ENCODE peak calls at places on chromosomes 7 and 10, in five cellular contexts. One of them, this sample, is unnamed. For H3K27me3, the result is how much of the 10 kb centered on the place peaks cover.

GRCh38 chr7:84200859-84201258 is 6.3 kb upstream of the SEMA3A start:
- DNase-seq in ascending aorta: no peak
- DNase-seq in body of pancreas: no peak
- DNase-seq in gastrocnemius medialis: no peak
- DNase-seq in upper lobe of right lung: no peak
- DNase-seq in this sample: no peak

GRCh38 chr10:48934672-48935071 is 5.0 kb downstream of the LRRC18 start:
- DNase-seq in ascending aorta: no peak
- DNase-seq in body of pancreas: no peak
- DNase-seq in gastrocnemius medialis: no peak
- DNase-seq in upper lobe of right lung: no peak
- DNase-seq in this sample: no peak

GRCh38 chr10:80453715-80454525 is at the start of gene TSPAN14:
- DNase-seq in ascending aorta: peak
- DNase-seq in body of pancreas: peak
- DNase-seq in gastrocnemius medialis: peak
- DNase-seq in upper lobe of right lung: peak
- DNase-seq in this sample: peak

GRCh38 chr10:103835121-103836045 is 20.0 kb downstream of the SH3PXD2A start:
- DNase-seq in ascending aorta: no peak
- DNase-seq in body of pancreas: peak
- DNase-seq in gastrocnemius medialis: no peak
- DNase-seq in upper lobe of right lung: no peak
- DNase-seq in this sample: no peak

GRCh38 chr10:113059001-113059780 is 109.1 kb downstream of the TCF7L2 start:
- DNase-seq in ascending aorta: no peak
- DNase-seq in body of pancreas: no peak
- DNase-seq in gastrocnemius medialis: no peak
- DNase-seq in upper lobe of right lung: no peak
- DNase-seq in this sample: peak

GRCh38 chr10:54065106-54065505 is 735.9 kb downstream of the PCDH15 start:
- DNase-seq in ascending aorta: no peak
- DNase-seq in body of pancreas: no peak
- DNase-seq in gastrocnemius medialis: no peak
- DNase-seq in upper lobe of right lung: no peak
- DNase-seq in this sample: no peak

GRCh38 chr7:157657741-157658740 is 321.2 kb downstream of the DNAJB6 start:
- DNase-seq in ascending aorta: no peak
- DNase-seq in body of pancreas: no peak
- DNase-seq in gastrocnemius medialis: no peak
- DNase-seq in upper lobe of right lung: peak
- DNase-seq in this sample: no peak

GRCh38 chr10:57579926-57580325 is 687.8 kb downstream of the IPMK start:
- DNase-seq in ascending aorta: no peak
- DNase-seq in body of pancreas: no peak
- DNase-seq in gastrocnemius medialis: no peak
- DNase-seq in upper lobe of right lung: no peak
- DNase-seq in this sample: peak

GRCh38 chr7:91880413-91881241 is at the start of gene MTERF1:
- DNase-seq in ascending aorta: peak
- DNase-seq in body of pancreas: peak
- DNase-seq in gastrocnemius medialis: peak
- DNase-seq in upper lobe of right lung: peak
- DNase-seq in this sample: peak

GRCh38 chr7:116122972-116123595 is 87.3 kb upstream of the TES start:
- DNase-seq in ascending aorta: no peak
- DNase-seq in body of pancreas: peak
- DNase-seq in gastrocnemius medialis: no peak
- DNase-seq in upper lobe of right lung: no peak
- DNase-seq in this sample: peak

GRCh38 chr7:108431099-108431498 is 25.1 kb downstream of the NRCAM start:
- DNase-seq in ascending aorta: no peak
- DNase-seq in body of pancreas: no peak
- DNase-seq in gastrocnemius medialis: no peak
- DNase-seq in upper lobe of right lung: no peak
- DNase-seq in this sample: no peak

GRCh38 chr10:25261571-25261970 is 86.8 kb downstream of the GPR158 start:
- DNase-seq in ascending aorta: no peak
- DNase-seq in body of pancreas: no peak
- DNase-seq in gastrocnemius medialis: no peak
- DNase-seq in upper lobe of right lung: no peak
- DNase-seq in this sample: no peak

GRCh38 chr7:142455392-142455791 is 197.5 kb upstream of the PRSS58 start:
- DNase-seq in ascending aorta: no peak
- DNase-seq in body of pancreas: no peak
- DNase-seq in gastrocnemius medialis: no peak
- DNase-seq in upper lobe of right lung: no peak
- DNase-seq in this sample: no peak

GRCh38 chr7:92629779-92630178 is 39.6 kb upstream of the FAM133B start:
- DNase-seq in ascending aorta: no peak
- DNase-seq in body of pancreas: no peak
- DNase-seq in gastrocnemius medialis: no peak
- DNase-seq in upper lobe of right lung: no peak
- DNase-seq in this sample: no peak

GRCh38 chr7:102433319-102434038 is at the start of gene ORAI2:
- DNase-seq in ascending aorta: no peak
- DNase-seq in body of pancreas: peak
- DNase-seq in gastrocnemius medialis: peak
- DNase-seq in upper lobe of right lung: peak
- DNase-seq in this sample: peak

GRCh38 chr7:5450549-5451327 is 27.1 kb upstream of the TNRC18 start:
- DNase-seq in ascending aorta: no peak
- DNase-seq in body of pancreas: peak
- DNase-seq in gastrocnemius medialis: no peak
- DNase-seq in upper lobe of right lung: peak
- DNase-seq in this sample: peak

GRCh38 chr7:15503603-15504280 is 58.1 kb downstream of the AGMO start:
- DNase-seq in ascending aorta: no peak
- DNase-seq in body of pancreas: no peak
- DNase-seq in gastrocnemius medialis: no peak
- DNase-seq in upper lobe of right lung: no peak
- DNase-seq in this sample: peak

GRCh38 chr10:114486938-114487814 is 82.9 kb upstream of the AFAP1L2 start:
- DNase-seq in ascending aorta: no peak
- DNase-seq in body of pancreas: no peak
- DNase-seq in gastrocnemius medialis: no peak
- DNase-seq in upper lobe of right lung: no peak
- DNase-seq in this sample: no peak

GRCh38 chr7:106542550-106543220 is 118.3 kb downstream of the CCDC71L start:
- DNase-seq in ascending aorta: no peak
- DNase-seq in body of pancreas: peak
- DNase-seq in gastrocnemius medialis: no peak
- DNase-seq in upper lobe of right lung: no peak
- DNase-seq in this sample: peak

GRCh38 chr10:102611514-102612095 is 32.7 kb upstream of the TRIM8 start:
- DNase-seq in ascending aorta: no peak
- DNase-seq in body of pancreas: no peak
- DNase-seq in gastrocnemius medialis: no peak
- DNase-seq in upper lobe of right lung: no peak
- DNase-seq in this sample: no peak

GRCh38 chr10:110355922-110356627 is 51.4 kb upstream of the SMNDC1 start:
- DNase-seq in ascending aorta: no peak
- DNase-seq in body of pancreas: no peak
- DNase-seq in gastrocnemius medialis: no peak
- DNase-seq in upper lobe of right lung: no peak
- DNase-seq in this sample: no peak

GRCh38 chr7:22671177-22671879 is 55.7 kb upstream of the IL6 start:
- DNase-seq in ascending aorta: no peak
- DNase-seq in body of pancreas: no peak
- DNase-seq in gastrocnemius medialis: no peak
- DNase-seq in upper lobe of right lung: no peak
- DNase-seq in this sample: no peak

GRCh38 chr10:75417522-75417927 is 13.9 kb upstream of the LRMDA start:
- DNase-seq in ascending aorta: no peak
- DNase-seq in body of pancreas: no peak
- DNase-seq in gastrocnemius medialis: no peak
- DNase-seq in upper lobe of right lung: peak
- DNase-seq in this sample: no peak
- H3K27me3 ChIP-seq in ascending aorta: under half
- H3K27me3 ChIP-seq in body of pancreas: under half
- H3K27me3 ChIP-seq in gastrocnemius medialis: under half
- H3K27me3 ChIP-seq in upper lobe of right lung: under half
- H3K27me3 ChIP-seq in this sample: half or more

GRCh38 chr7:130740617-130741016 is 6.6 kb upstream of the KLF14 start:
- DNase-seq in ascending aorta: no peak
- DNase-seq in body of pancreas: no peak
- DNase-seq in gastrocnemius medialis: no peak
- DNase-seq in upper lobe of right lung: no peak
- DNase-seq in this sample: no peak
- H3K27me3 ChIP-seq in ascending aorta: under half
- H3K27me3 ChIP-seq in body of pancreas: under half
- H3K27me3 ChIP-seq in gastrocnemius medialis: under half
- H3K27me3 ChIP-seq in upper lobe of right lung: half or more
- H3K27me3 ChIP-seq in this sample: half or more

DNA sequence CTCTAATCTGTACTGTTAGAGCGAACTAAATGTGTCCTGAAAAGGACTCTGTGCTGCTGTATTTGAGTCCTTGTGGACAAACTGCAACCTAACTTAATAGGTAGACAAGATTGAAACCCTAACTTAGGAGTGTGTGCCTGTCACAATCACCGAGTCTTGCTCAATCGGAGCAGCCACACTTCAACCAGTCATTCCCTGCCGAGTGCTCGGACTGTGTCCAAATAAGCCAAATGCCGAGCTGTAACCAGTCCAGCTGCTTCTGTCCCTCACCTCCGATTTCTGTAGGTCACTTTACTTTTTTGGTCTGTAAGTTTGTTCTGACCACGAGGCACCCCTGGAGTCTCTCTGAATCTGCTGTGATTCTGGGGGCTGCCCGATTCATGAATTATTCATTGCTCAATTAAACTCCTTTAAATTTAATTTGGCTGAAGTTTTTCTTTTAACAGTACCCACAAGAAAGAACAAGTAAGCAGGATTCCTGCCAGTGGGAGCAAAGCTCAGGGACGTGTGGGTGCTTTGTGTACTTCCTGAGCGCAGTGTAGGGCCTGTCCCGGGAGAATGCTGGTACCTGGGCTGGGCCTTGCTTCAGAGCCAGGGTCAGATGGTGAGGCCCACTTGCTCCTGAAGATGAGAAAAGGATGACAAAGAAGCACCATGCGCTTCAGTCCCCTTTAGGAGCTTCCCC is 140.1 kb downstream of the ACTR3B start:
- DNase-seq in ascending aorta: no peak
- DNase-seq in body of pancreas: peak
- DNase-seq in gastrocnemius medialis: peak
- DNase-seq in upper lobe of right lung: peak
- DNase-seq in this sample: peak
- H3K27me3 ChIP-seq in ascending aorta: under half
- H3K27me3 ChIP-seq in body of pancreas: under half
- H3K27me3 ChIP-seq in gastrocnemius medialis: under half
- H3K27me3 ChIP-seq in upper lobe of right lung: under half
- H3K27me3 ChIP-seq in this sample: under half

DNA sequence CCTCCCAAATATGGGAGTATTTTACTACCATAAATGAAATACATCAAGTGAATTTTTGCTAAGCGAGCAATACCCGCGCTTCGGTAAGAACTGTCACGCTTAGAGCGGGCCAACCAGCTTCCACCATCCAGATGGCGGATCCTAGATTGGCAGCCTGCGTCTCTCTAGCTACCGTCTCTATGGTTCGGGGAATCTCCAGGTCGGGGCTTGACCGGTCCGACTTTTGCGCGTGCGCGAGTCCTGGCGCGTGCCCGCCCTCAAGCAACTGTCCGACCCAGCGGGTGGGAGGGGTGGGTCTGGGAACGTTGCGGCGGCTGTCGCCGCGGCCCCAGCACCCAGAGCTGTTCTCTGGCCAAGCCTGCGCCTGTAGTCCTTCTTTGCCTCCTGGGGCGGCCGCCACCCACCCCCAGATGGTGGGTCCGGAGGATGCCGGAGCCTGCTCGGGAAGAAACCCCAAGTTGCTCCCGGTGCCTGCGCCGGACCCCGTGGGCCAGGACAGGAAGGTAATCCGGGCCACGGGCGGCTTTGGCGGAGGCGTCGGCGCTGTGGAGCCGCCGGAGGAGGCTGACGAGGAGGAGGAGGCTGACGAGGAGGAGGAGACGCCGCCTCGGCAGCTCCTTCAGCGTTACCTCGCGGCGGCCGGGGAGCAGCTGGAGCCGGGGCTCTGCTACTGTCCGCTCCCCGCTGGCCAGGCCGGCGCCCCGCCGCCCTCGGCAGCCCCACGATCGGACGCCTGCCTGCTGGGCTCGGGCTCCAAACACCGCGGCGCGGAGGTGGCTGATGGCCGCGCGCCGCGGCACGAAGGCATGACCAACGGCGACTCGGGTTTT is at the start of gene TBC1D12:
- DNase-seq in ascending aorta: peak
- DNase-seq in body of pancreas: peak
- DNase-seq in gastrocnemius medialis: peak
- DNase-seq in upper lobe of right lung: peak
- DNase-seq in this sample: peak
- H3K27me3 ChIP-seq in ascending aorta: under half
- H3K27me3 ChIP-seq in body of pancreas: under half
- H3K27me3 ChIP-seq in gastrocnemius medialis: under half
- H3K27me3 ChIP-seq in upper lobe of right lung: under half
- H3K27me3 ChIP-seq in this sample: half or more

GRCh38 chr7:150737265-150738055 is at the start of gene GIMAP5:
- DNase-seq in ascending aorta: no peak
- DNase-seq in body of pancreas: no peak
- DNase-seq in gastrocnemius medialis: no peak
- DNase-seq in upper lobe of right lung: no peak
- DNase-seq in this sample: no peak
- H3K27me3 ChIP-seq in ascending aorta: under half
- H3K27me3 ChIP-seq in body of pancreas: under half
- H3K27me3 ChIP-seq in gastrocnemius medialis: under half
- H3K27me3 ChIP-seq in upper lobe of right lung: under half
- H3K27me3 ChIP-seq in this sample: under half

This sample was measured in A673.